ENCODE peak calls at places on chromosomes 6 and 20, in seven cellular contexts. C is bronchial epithelial cell, K is AG10803, E is HCT116, Q is tibial artery, L is stomach, N is AG09309. B is an unnamed sample.

GRCh38 chr20:50792708-50793574 is 1.9 kb upstream of the BCAS4 start:
- DNase-seq in L (no peak), C (no peak), K (no peak), Q (no peak), N (no peak), E (no peak), B (no peak)

GRCh38 chr20:45037050-45037449 is 63.9 kb downstream of the KCNS1 start:
- DNase-seq in L (peak), E (no peak), K (peak), C (peak), N (no peak), Q (peak), B (no peak)

GRCh38 chr6:144215402-144215931 is 65.2 kb downstream of the STX11 start:
- DNase-seq in L (no peak), N (no peak), C (peak), E (no peak), K (peak), Q (no peak), B (no peak)

GRCh38 chr6:108501559-108501958 is 59.2 kb upstream of the FOXO3 start:
- DNase-seq in K (peak), N (no peak), E (no peak), Q (no peak), L (no peak), C (peak), B (peak)

GRCh38 chr20:3158968-3159431 is 665 bp downstream of the FASTKD5 start:
- DNase-seq in K (peak), C (no peak), Q (no peak), L (no peak), E (no peak), N (no peak), B (no peak)

GRCh38 chr20:36777152-36777551 is 3.6 kb upstream of the DSN1 start:
- DNase-seq in E (no peak), Q (no peak), L (no peak), N (no peak), C (no peak), K (no peak), B (no peak)

GRCh38 chr6:26264547-26264946 is 100.5 kb upstream of the BTN3A2 start:
- DNase-seq in N (no peak), K (no peak), L (no peak), C (no peak), E (no peak), Q (no peak), B (no peak)

GRCh38 chr6:139748353-139749146 is 374.1 kb upstream of the CITED2 start:
- DNase-seq in Q (no peak), E (no peak), K (peak), L (no peak), C (peak), N (no peak), B (no peak)

GRCh38 chr6:148345176-148345575 is 2.5 kb downstream of the SASH1 start:
- DNase-seq in K (no peak), C (no peak), Q (no peak), E (no peak), N (no peak), L (no peak), B (no peak)

GRCh38 chr6:157143171-157143884 is 180.0 kb downstream of the TMEM242 start:
- DNase-seq in N (peak), L (no peak), Q (no peak), C (no peak), E (no peak), K (peak), B (no peak)

GRCh38 chr6:28543671-28544131 is 18.0 kb downstream of the GPX5 start:
- DNase-seq in N (no peak), Q (no peak), L (no peak), C (no peak), K (no peak), E (no peak), B (no peak)

GRCh38 chr6:107075951-107076381 is 39.3 kb downstream of the BEND3 start:
- DNase-seq in L (no peak), K (peak), E (no peak), Q (no peak), N (peak), C (no peak), B (no peak)

GRCh38 chr20:13581451-13581850 is 57.3 kb downstream of the TASP1 start:
- DNase-seq in K (no peak), E (no peak), C (no peak), L (no peak), N (no peak), Q (no peak), B (no peak)

GRCh38 chr6:37168163-37168758 is 1.7 kb upstream of the PIM1 start:
- DNase-seq in N (no peak), C (no peak), K (no peak), Q (no peak), L (no peak), E (no peak), B (no peak)

GRCh38 chr20:50629675-50630055 is 61.7 kb downstream of the RIPOR3 start:
- DNase-seq in Q (no peak), N (no peak), K (no peak), L (no peak), E (no peak), C (no peak), B (no peak)

GRCh38 chr6:158939255-158940170 is 60.5 kb downstream of the RSPH3 start:
- DNase-seq in C (no peak), Q (no peak), L (no peak), K (no peak), E (no peak), N (no peak), B (no peak)

GRCh38 chr20:63736893-63737689 is 627 bp downstream of the LIME1 start:
- DNase-seq in K (no peak), L (no peak), C (no peak), N (no peak), E (no peak), Q (no peak), B (no peak)

GRCh38 chr20:10665791-10666190 is 8.0 kb downstream of the JAG1 start:
- DNase-seq in K (peak), Q (peak), E (no peak), C (peak), L (no peak), N (no peak), B (no peak)

GRCh38 chr20:44901972-44902371 is 7.9 kb upstream of the PABPC1L start:
- DNase-seq in L (no peak), N (no peak), C (peak), E (no peak), Q (no peak), K (peak), B (no peak)

GRCh38 chr20:24560571-24561485 is 91.4 kb downstream of the SYNDIG1 start:
- DNase-seq in E (no peak), Q (no peak), K (no peak), N (no peak), L (no peak), C (no peak), B (no peak)

GRCh38 chr6:118581489-118581959 is 33.4 kb downstream of the PLN start:
- DNase-seq in K (peak), Q (peak), N (no peak), C (peak), L (peak), E (no peak), B (no peak)

GRCh38 chr6:159976844-159977241 is 8.0 kb downstream of the IGF2R start:
- DNase-seq in K (no peak), Q (no peak), C (no peak), E (no peak), N (no peak), L (no peak), B (no peak)

GRCh38 chr6:138253731-138254130 is 35.4 kb upstream of the PBOV1 start:
- DNase-seq in L (no peak), E (no peak), N (no peak), K (no peak), Q (no peak), C (no peak), B (no peak)
- TF ChIP-seq CTCF in L (no peak), E (no peak), N (no peak), K (no peak), Q (no peak), C (no peak), B (no peak)

GRCh38 chr6:50708664-50709365 is 4.5 kb upstream of the TFAP2D start:
- DNase-seq in K (no peak), E (no peak), L (no peak), C (no peak), Q (no peak), N (no peak), B (no peak)

GRCh38 chr6:50707652-50708325 is 5.5 kb upstream of the TFAP2D start:
- DNase-seq in C (no peak), L (no peak), Q (no peak), K (no peak), N (no peak), E (no peak), B (no peak)

GRCh38 chr6:50709366-50709734 is 4.0 kb upstream of the TFAP2D start:
- DNase-seq in Q (no peak), N (no peak), L (no peak), E (no peak), C (no peak), K (no peak), B (no peak)

GRCh38 chr6:50707191-50707590 is 6.1 kb upstream of the TFAP2D start:
- DNase-seq in K (no peak), Q (no peak), C (no peak), N (no peak), E (no peak), L (no peak), B (no peak)

DNA sequence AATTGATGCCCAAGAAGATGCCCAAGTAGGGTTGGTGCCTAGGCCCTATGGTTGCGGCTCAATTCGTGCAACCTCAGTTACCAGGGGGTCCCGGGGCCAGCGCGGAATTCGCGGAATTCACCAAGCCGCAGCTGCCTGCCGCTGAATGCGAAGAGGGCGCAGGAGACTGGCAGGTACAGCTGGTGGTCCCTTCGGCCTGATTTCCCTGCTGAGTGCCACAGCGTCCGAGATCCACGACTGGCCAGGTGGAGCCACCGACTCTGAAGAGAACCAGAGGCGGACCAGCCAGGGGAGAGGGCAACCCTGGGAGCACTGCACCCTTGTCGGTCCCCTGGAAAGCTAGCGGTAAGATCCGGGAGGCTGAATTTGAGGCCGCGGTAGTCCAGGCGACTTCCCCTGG is 6.8 kb upstream of the TFAP2D start:
- DNase-seq in N (no peak), C (no peak), K (no peak), E (no peak), L (no peak), Q (no peak), B (no peak)
- H3K4me3 ChIP-seq in N (no peak), C (no peak), K (no peak), E (no peak), L (no peak), Q (no peak), B (no peak)

GRCh38 chr6:85660181-85660611 is 17.5 kb upstream of the SYNCRIP start:
- DNase-seq in K (peak), C (peak), E (peak), N (peak), Q (no peak), L (no peak), B (peak)
- TF ChIP-seq CTCF in K (peak), C (no peak), E (peak), N (peak), Q (no peak), L (no peak), B (no peak)

GRCh38 chr20:32455171-32455900 is 97.2 kb downstream of the ASXL1 start:
- DNase-seq in N (no peak), K (no peak), E (no peak), Q (no peak), C (no peak), L (no peak), B (no peak)
- H3K4me3 ChIP-seq in N (no peak), K (no peak), E (no peak), Q (no peak), C (no peak), L (no peak), B (no peak)

DNA sequence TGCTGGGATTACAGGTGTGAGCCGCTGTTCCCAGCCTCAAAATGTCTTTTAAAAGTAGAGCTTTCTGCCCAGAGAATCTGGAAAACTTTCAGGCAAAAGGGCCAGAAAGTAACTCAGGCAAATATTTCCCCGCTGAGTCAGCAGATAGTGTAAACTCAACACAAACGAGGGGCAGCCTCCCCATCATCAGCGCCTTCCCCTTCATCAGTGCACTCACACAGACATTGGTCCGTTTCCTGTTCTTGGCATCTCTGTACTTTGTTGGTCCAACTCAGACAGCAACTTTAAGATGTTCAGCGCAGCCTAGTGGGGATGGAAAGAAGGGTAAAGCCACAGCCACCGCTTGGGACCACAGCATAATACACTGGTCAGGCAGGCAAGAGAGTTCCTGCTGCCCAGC is 69.5 kb downstream of the CSE1L start:
- DNase-seq in Q (no peak), L (no peak), E (no peak), N (no peak), K (peak), C (no peak), B (no peak)
- TF ChIP-seq CTCF in Q (no peak), L (no peak), E (no peak), N (peak), K (no peak), C (no peak), B (no peak)

GRCh38 chr6:32879691-32880090 is 25.7 kb downstream of the PSMB9 start:
- DNase-seq in E (no peak), K (no peak), Q (no peak), C (no peak), L (no peak), N (no peak), B (no peak)
- H3K4me3 ChIP-seq in E (no peak), K (no peak), Q (no peak), C (no peak), L (no peak), N (no peak), B (no peak)

GRCh38 chr20:42041000-42041565 is 422.9 kb upstream of the CHD6 start:
- DNase-seq in L (no peak), Q (no peak), C (no peak), K (no peak), N (no peak), E (no peak), B (no peak)
- TF ChIP-seq CTCF in L (no peak), Q (no peak), C (no peak), K (peak), N (no peak), E (no peak), B (no peak)

GRCh38 chr6:131316654-131317053 is 181.4 kb downstream of the AKAP7 start:
- DNase-seq in Q (no peak), K (no peak), L (no peak), E (no peak), C (no peak), N (no peak), B (no peak)

GRCh38 chr6:131317516-131317915 is 182.2 kb downstream of the AKAP7 start:
- DNase-seq in N (peak), L (no peak), K (peak), E (no peak), C (no peak), Q (no peak), B (no peak)

GRCh38 chr6:131322121-131322520 is 186.9 kb downstream of the AKAP7 start:
- DNase-seq in E (no peak), K (no peak), N (no peak), C (no peak), L (no peak), Q (no peak), B (no peak)
- H3K4me3 ChIP-seq in E (no peak), K (no peak), N (no peak), C (no peak), L (no peak), Q (no peak), B (no peak)

B was measured in HFF-Myc.